ENCODE peak calls at places on chromosomes 6 and 20, in five cellular contexts. Y is colonic mucosa, E is body of pancreas, A is lower lobe of right lung, H is A549. C is an unnamed sample.
A peak's percentile ranks its signal among the peaks of the same experiment; 100 is the strongest.

GRCh38 chr20:63876489-63877036 is 11.5 kb downstream of the TPD52L2 start:
- DNase-seq in H (no peak), A (no peak), Y (no peak), E (no peak), C (no peak)

GRCh38 chr6:28585335-28585734 is 59.7 kb downstream of the GPX5 start:
- DNase-seq in H (no peak), Y (no peak), A (no peak), E (no peak), C (no peak)

GRCh38 chr6:57435475-57436163 is 118.2 kb downstream of the PRIM2 start:
- DNase-seq in H (no peak), Y (no peak), E (no peak), A (no peak), C (no peak)

GRCh38 chr6:139605350-139605749 is 230.9 kb upstream of the CITED2 start:
- DNase-seq in A (no peak), H (no peak), E (no peak), Y (no peak), C (no peak)

GRCh38 chr6:87393026-87393622 is 14.6 kb upstream of the CFAP206 start:
- DNase-seq in E (peak; percentile 19), H (peak; percentile 25), Y (peak; percentile 29), A (no peak), C (peak; percentile 20)

GRCh38 chr6:8006208-8006607 is 58.0 kb downstream of the BLOC1S5 start:
- DNase-seq in H (peak; percentile 53), Y (no peak), A (no peak), E (no peak), C (peak; percentile 25)

GRCh38 chr20:50450961-50451752 is 59.0 kb upstream of the PTPN1 start:
- DNase-seq in A (no peak), E (no peak), Y (no peak), H (no peak), C (peak; percentile 83)

GRCh38 chr6:118660218-118660569 is 8.8 kb upstream of the CEP85L start:
- DNase-seq in E (no peak), Y (no peak), H (no peak), A (no peak), C (no peak)

GRCh38 chr6:130969807-130970491 is 93.1 kb downstream of the EPB41L2 start:
- DNase-seq in A (no peak), H (no peak), Y (no peak), E (no peak), C (no peak)

GRCh38 chr6:45535933-45536332 is 158.2 kb upstream of the SUPT3H start:
- DNase-seq in Y (peak; percentile 54), A (no peak), E (no peak), H (no peak), C (no peak)

GRCh38 chr20:52192296-52193007 is 873 bp upstream of the ZFP64 start:
- DNase-seq in H (peak; percentile 75), A (peak; percentile 57), E (no peak), Y (no peak), C (peak; percentile 37)

GRCh38 chr6:14038636-14039035 is 78.9 kb upstream of the CD83 start:
- DNase-seq in E (no peak), H (no peak), Y (no peak), A (no peak), C (no peak)

GRCh38 chr20:1809121-1809520 is 86.1 kb upstream of the SIRPA start:
- DNase-seq in H (peak; percentile 84), E (no peak), A (no peak), Y (no peak), C (no peak)

GRCh38 chr20:37179671-37180524 is 550 bp upstream of the MROH8 start:
- DNase-seq in A (no peak), E (no peak), Y (no peak), H (no peak), C (no peak)

GRCh38 chr20:57762531-57763234 is 52.9 kb upstream of the PMEPA1 start:
- DNase-seq in Y (no peak), H (no peak), E (no peak), A (no peak), C (no peak)

GRCh38 chr6:149863846-149864577 is at the start of gene LRP11:
- DNase-seq in A (peak; percentile 89), H (peak; percentile 82), Y (peak; percentile 92), E (peak; percentile 91), C (peak; percentile 92)

GRCh38 chr6:54860739-54861138 is 14.2 kb downstream of the FAM83B start:
- DNase-seq in H (no peak), A (no peak), Y (no peak), E (no peak), C (no peak)

GRCh38 chr6:134056046-134056445 is 3.6 kb upstream of the SLC2A12 start:
- DNase-seq in E (no peak), Y (no peak), A (no peak), H (no peak), C (no peak)

GRCh38 chr20:51631011-51631950 is 88.8 kb upstream of the NFATC2 start:
- DNase-seq in Y (peak; percentile 24), E (no peak), H (peak; percentile 93), A (no peak), C (peak; percentile 84)

GRCh38 chr20:46646659-46647380 is 4.4 kb downstream of the SLC13A3 start:
- DNase-seq in Y (no peak), A (no peak), E (no peak), H (no peak), C (no peak)

GRCh38 chr6:3081965-3082364 is 13.7 kb downstream of the RIPK1 start:
- DNase-seq in H (no peak), E (no peak), Y (no peak), A (peak; percentile 62), C (no peak)

GRCh38 chr6:43916924-43917877 is 147.2 kb downstream of the VEGFA start:
- DNase-seq in A (peak; percentile 53), Y (peak; percentile 87), E (peak; percentile 73), H (no peak), C (peak; percentile 50)

GRCh38 chr6:40146902-40147301 is 212.6 kb upstream of the MOCS1 start:
- DNase-seq in E (no peak), H (no peak), A (no peak), Y (no peak), C (no peak)

DNA sequence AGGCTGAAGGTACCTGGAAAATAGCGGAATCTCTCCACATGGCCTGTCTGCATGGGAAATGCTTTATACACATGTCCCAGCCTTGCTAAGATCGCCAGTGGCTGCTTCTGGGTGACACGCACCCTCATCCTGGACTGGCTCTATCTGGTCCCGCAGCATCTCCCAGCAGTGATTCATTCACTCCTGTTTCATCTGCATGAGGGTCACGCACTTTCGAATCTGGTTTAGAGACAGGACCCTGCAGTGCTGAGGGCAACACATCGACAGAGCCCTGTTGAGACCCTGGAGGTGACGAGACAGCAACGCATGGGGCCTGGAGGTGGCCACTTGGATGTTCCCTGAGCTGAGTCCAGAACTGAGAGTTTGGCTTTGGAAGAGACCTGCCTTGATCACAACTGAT is 136.5 kb downstream of the SMOC2 start:
- DNase-seq in A (no peak), H (no peak), E (no peak), Y (no peak), C (no peak)
- H3K9me3 ChIP-seq in A (no peaks in the 10 kb centered on the region), H (no peaks in the 10 kb centered on the region), E (no peaks in the 10 kb centered on the region), Y (no peaks in the 10 kb centered on the region), C (no peaks in the 10 kb centered on the region)

GRCh38 chr6:82408952-82409421 is 45.4 kb downstream of the TPBG start:
- DNase-seq in H (peak; percentile 35), Y (no peak), A (no peak), E (no peak), C (no peak)
- H3K4me3 ChIP-seq in H (no peak overlapping the region), Y (no peak overlapping the region), A (no peak overlapping the region), E (no peak overlapping the region), C (no peak overlapping the region)

GRCh38 chr20:5899444-5899843 is 50.9 kb downstream of the TRMT6 start:
- DNase-seq in A (no peak), H (no peak), Y (no peak), E (no peak), C (no peak)
- H3K27ac ChIP-seq in A (no peak overlapping the region), H (no peak overlapping the region), Y (no peak overlapping the region), E (no peak overlapping the region), C (no peak overlapping the region)

GRCh38 chr20:14744723-14745122 is 407.3 kb upstream of the FLRT3 start:
- DNase-seq in A (no peak), Y (no peak), H (no peak), E (no peak), C (no peak)

GRCh38 chr20:14745830-14746229 is 408.4 kb upstream of the FLRT3 start:
- DNase-seq in Y (no peak), H (no peak), A (no peak), E (no peak), C (no peak)

GRCh38 chr20:14741616-14742015 is 404.2 kb upstream of the FLRT3 start:
- DNase-seq in Y (no peak), H (no peak), A (no peak), E (no peak), C (no peak)
- H3K9me3 ChIP-seq in Y (no peaks in the 10 kb centered on the region), H (no peaks in the 10 kb centered on the region), A (no peaks in the 10 kb centered on the region), E (no peaks in the 10 kb centered on the region), C (no peaks in the 10 kb centered on the region)

DNA sequence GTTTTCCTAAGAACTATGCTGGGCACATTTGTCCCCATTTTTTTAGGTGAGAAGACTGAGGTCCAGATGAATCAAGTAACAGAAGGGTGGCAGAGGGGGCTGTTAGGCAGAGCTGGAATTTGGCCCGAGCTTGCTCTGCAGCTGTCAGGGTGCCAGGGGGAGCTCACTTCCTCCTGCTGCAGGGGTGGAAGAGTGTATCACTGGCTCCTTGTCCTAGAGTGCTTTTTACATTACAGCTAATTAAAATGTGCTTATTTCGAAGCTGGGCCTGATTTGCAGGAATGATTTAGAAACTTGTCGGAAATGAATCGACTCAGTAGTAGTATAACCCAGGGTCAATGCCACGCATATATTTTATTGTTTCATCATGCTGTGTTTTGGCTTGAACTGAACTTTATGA is 11.1 kb downstream of the TOX2 start:
- DNase-seq in E (no peak), H (no peak), A (no peak), Y (peak; percentile 63), C (peak; percentile 37)
- H3K4me3 ChIP-seq in E (no peak overlapping the region), H (no peak overlapping the region), A (no peak overlapping the region), Y (no peak overlapping the region), C (no peak overlapping the region)

GRCh38 chr20:25544760-25545159 is 40.6 kb downstream of the NINL start:
- DNase-seq in E (no peak), Y (no peak), H (no peak), A (no peak), C (peak; percentile 4)

GRCh38 chr20:25541676-25542075 is 43.7 kb downstream of the NINL start:
- DNase-seq in E (no peak), Y (no peak), A (no peak), H (no peak), C (no peak)

GRCh38 chr20:25544316-25544715 is 41.0 kb downstream of the NINL start:
- DNase-seq in E (no peak), A (no peak), Y (no peak), H (no peak), C (no peak)

GRCh38 chr20:25545171-25545570 is 40.2 kb downstream of the NINL start:
- DNase-seq in H (no peak), Y (no peak), E (no peak), A (no peak), C (no peak)

DNA sequence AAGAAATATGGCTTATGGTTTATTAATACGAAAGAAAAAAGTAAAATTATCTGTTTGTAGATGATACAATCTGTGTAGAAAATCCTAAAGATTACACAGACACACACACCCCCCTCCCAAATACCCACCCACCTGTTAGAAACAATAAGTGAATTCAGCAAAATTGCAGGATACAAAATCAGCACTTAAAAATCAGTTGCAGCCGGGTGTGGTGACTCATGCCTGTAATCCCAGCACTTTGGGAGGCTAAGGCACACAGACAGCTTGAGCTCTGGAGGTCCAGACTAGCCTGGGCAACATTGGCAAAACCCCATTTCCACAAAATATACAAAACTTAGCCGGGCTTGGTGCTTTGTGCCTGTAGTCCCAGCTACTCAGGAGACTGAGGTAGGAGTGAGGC is 42.3 kb downstream of the NINL start:
- DNase-seq in Y (no peak), A (no peak), E (no peak), H (no peak), C (no peak)
- H3K27ac ChIP-seq in Y (no peak overlapping the region), A (no peak overlapping the region), E (no peak overlapping the region), H (peak overlapping the region; percentile 89), C (no peak overlapping the region)

C was measured in adrenal gland.